ENCODE peak calls at places on chromosomes 11 and 22, in four cellular contexts. W, T, B and H are unnamed samples.

GRCh38 chr11:15705886-15706285 is 591.2 kb downstream of the INSC start:
- DNase-seq in T (no peak), W (no peak), B (no peak), H (no peak)

GRCh38 chr11:130052556-130052955 is 17.1 kb upstream of the APLP2 start:
- DNase-seq in T (no peak), B (no peak), W (no peak), H (no peak)

GRCh38 chr11:60263434-60263833 is 17.0 kb upstream of the MS4A4A start:
- DNase-seq in T (no peak), W (no peak), B (no peak), H (no peak)

GRCh38 chr11:67644472-67645418 is 5.2 kb upstream of the TBX10 start:
- DNase-seq in T (no peak), W (no peak), B (no peak), H (peak; percentile 77)

GRCh38 chr11:27719575-27719925 is 19.3 kb upstream of the BDNF start:
- DNase-seq in W (no peak), B (no peak), T (no peak), H (no peak)

GRCh38 chr11:72751293-72752087 is 718 bp downstream of the ARAP1 start:
- DNase-seq in T (no peak), B (no peak), W (no peak), H (peak; percentile 90)

GRCh38 chr11:92827132-92827531 is 142.3 kb upstream of the MTNR1B start:
- DNase-seq in W (no peak), B (no peak), T (no peak), H (no peak)

GRCh38 chr11:33682446-33682845 is 18.2 kb downstream of the C11orf91 start:
- DNase-seq in W (no peak), B (no peak), T (no peak), H (no peak)

GRCh38 chr22:31240011-31240410 is 27.9 kb downstream of the LIMK2 start:
- DNase-seq in W (no peak), T (no peak), B (no peak), H (peak; percentile 44)

GRCh38 chr22:21098099-21098671 is 52.4 kb downstream of the LRRC74B start:
- DNase-seq in T (no peak), B (no peak), W (peak; percentile 30), H (no peak)

GRCh38 chr22:45248832-45249561 is 8.3 kb upstream of the KIAA0930 start:
- DNase-seq in W (peak; percentile 15), T (peak; percentile 78), B (no peak), H (peak; percentile 58)

GRCh38 chr22:24406322-24407277 is 20.8 kb upstream of the ADORA2A start:
- DNase-seq in B (no peak), W (no peak), T (no peak), H (peak; percentile 50)

GRCh38 chr11:35162795-35163194 is 23.8 kb downstream of the CD44 start:
- DNase-seq in W (peak; percentile 64), T (no peak), B (no peak), H (no peak)

GRCh38 chr11:11215058-11215815 is 137.8 kb downstream of the CSNK2A3 start:
- DNase-seq in W (no peak), B (no peak), T (no peak), H (no peak)

GRCh38 chr11:117273550-117274289 is 17.4 kb upstream of the BACE1-AS start:
- DNase-seq in B (no peak), W (no peak), T (no peak), H (peak; percentile 84)

GRCh38 chr22:36419177-36419911 is 31.6 kb upstream of the MYH9 start:
- DNase-seq in T (no peak), B (peak; percentile 12), W (no peak), H (peak; percentile 80)